ENCODE peak calls at places on chromosomes 5 and 9, in ten cellular contexts. One of them, this sample, is unnamed.

GRCh38 chr5:2206244-2207108 is 323.8 kb upstream of the IRX4 start:
- DNase-seq in cortex of kidney: no peak
- DNase-seq in AG08396: no peak
- DNase-seq in mesendoderm: peak; percentile 12
- DNase-seq in fibroblast of mammary gland: no peak
- DNase-seq in A549: no peak
- DNase-seq in hypothalamus: no peak
- DNase-seq in fibroblast of the conjunctiva: no peak
- DNase-seq in RWPE1: no peak
- DNase-seq in MV-4-11: no peak
- DNase-seq in this sample: no peak

GRCh38 chr5:81045389-81045807 is 85.2 kb downstream of the RASGRF2 start:
- DNase-seq in cortex of kidney: no peak
- DNase-seq in AG08396: no peak
- DNase-seq in mesendoderm: no peak
- DNase-seq in fibroblast of mammary gland: no peak
- DNase-seq in A549: no peak
- DNase-seq in hypothalamus: no peak
- DNase-seq in fibroblast of the conjunctiva: no peak
- DNase-seq in RWPE1: no peak
- DNase-seq in MV-4-11: no peak
- DNase-seq in this sample: no peak

GRCh38 chr5:98163796-98164493 is 609.5 kb upstream of the RGMB start:
- DNase-seq in cortex of kidney: no peak
- DNase-seq in AG08396: no peak
- DNase-seq in mesendoderm: no peak
- DNase-seq in fibroblast of mammary gland: peak; percentile 3
- DNase-seq in A549: no peak
- DNase-seq in hypothalamus: no peak
- DNase-seq in fibroblast of the conjunctiva: no peak
- DNase-seq in RWPE1: no peak
- DNase-seq in MV-4-11: no peak
- DNase-seq in this sample: no peak

GRCh38 chr9:2134391-2134790 is 119.2 kb downstream of the SMARCA2 start:
- DNase-seq in cortex of kidney: no peak
- DNase-seq in AG08396: peak; percentile 9
- DNase-seq in mesendoderm: peak; percentile 51
- DNase-seq in fibroblast of mammary gland: no peak
- DNase-seq in A549: no peak
- DNase-seq in hypothalamus: no peak
- DNase-seq in fibroblast of the conjunctiva: no peak
- DNase-seq in RWPE1: no peak
- DNase-seq in MV-4-11: no peak
- DNase-seq in this sample: no peak

GRCh38 chr5:81779125-81779934 is 28.4 kb upstream of the SSBP2 start:
- DNase-seq in cortex of kidney: no peak
- DNase-seq in AG08396: peak; percentile 19
- DNase-seq in mesendoderm: no peak
- DNase-seq in fibroblast of mammary gland: peak; percentile 48
- DNase-seq in A549: no peak
- DNase-seq in hypothalamus: peak; percentile 31
- DNase-seq in fibroblast of the conjunctiva: no peak
- DNase-seq in RWPE1: no peak
- DNase-seq in MV-4-11: peak; percentile 45
- DNase-seq in this sample: no peak

GRCh38 chr5:53378590-53379247 is 101.7 kb upstream of the FST start:
- DNase-seq in cortex of kidney: no peak
- DNase-seq in AG08396: peak; percentile 10
- DNase-seq in mesendoderm: no peak
- DNase-seq in fibroblast of mammary gland: peak; percentile 89
- DNase-seq in A549: no peak
- DNase-seq in hypothalamus: no peak
- DNase-seq in fibroblast of the conjunctiva: peak; percentile 43
- DNase-seq in RWPE1: peak; percentile 73
- DNase-seq in MV-4-11: peak; percentile 28
- DNase-seq in this sample: no peak

GRCh38 chr5:141192110-141192725 is at the start of gene PCDHB10:
- DNase-seq in cortex of kidney: no peak
- DNase-seq in AG08396: peak; percentile 64
- DNase-seq in mesendoderm: peak; percentile 78
- DNase-seq in fibroblast of mammary gland: peak; percentile 8
- DNase-seq in A549: no peak
- DNase-seq in hypothalamus: no peak
- DNase-seq in fibroblast of the conjunctiva: no peak
- DNase-seq in RWPE1: no peak
- DNase-seq in MV-4-11: peak; percentile 50
- DNase-seq in this sample: peak; percentile 82

GRCh38 chr9:106403081-106403480 is 459.9 kb upstream of the ZNF462 start:
- DNase-seq in cortex of kidney: no peak
- DNase-seq in AG08396: no peak
- DNase-seq in mesendoderm: peak; percentile 52
- DNase-seq in fibroblast of mammary gland: no peak
- DNase-seq in A549: no peak
- DNase-seq in hypothalamus: no peak
- DNase-seq in fibroblast of the conjunctiva: no peak
- DNase-seq in RWPE1: peak; percentile 30
- DNase-seq in MV-4-11: no peak
- DNase-seq in this sample: no peak

GRCh38 chr5:142962172-142962528 is 192.0 kb downstream of the ARHGAP26 start:
- DNase-seq in cortex of kidney: no peak
- DNase-seq in AG08396: no peak
- DNase-seq in mesendoderm: no peak
- DNase-seq in fibroblast of mammary gland: no peak
- DNase-seq in A549: no peak
- DNase-seq in hypothalamus: no peak
- DNase-seq in fibroblast of the conjunctiva: no peak
- DNase-seq in RWPE1: no peak
- DNase-seq in MV-4-11: no peak
- DNase-seq in this sample: no peak

GRCh38 chr5:175710361-175710760 is 52.5 kb downstream of the HRH2 start:
- DNase-seq in cortex of kidney: no peak
- DNase-seq in AG08396: no peak
- DNase-seq in mesendoderm: no peak
- DNase-seq in fibroblast of mammary gland: no peak
- DNase-seq in A549: no peak
- DNase-seq in hypothalamus: no peak
- DNase-seq in fibroblast of the conjunctiva: no peak
- DNase-seq in RWPE1: no peak
- DNase-seq in MV-4-11: no peak
- DNase-seq in this sample: no peak

GRCh38 chr5:17022296-17022695 is 86.2 kb upstream of the MYO10 start:
- DNase-seq in cortex of kidney: no peak
- DNase-seq in AG08396: no peak
- DNase-seq in mesendoderm: no peak
- DNase-seq in fibroblast of mammary gland: no peak
- DNase-seq in A549: no peak
- DNase-seq in hypothalamus: no peak
- DNase-seq in fibroblast of the conjunctiva: no peak
- DNase-seq in RWPE1: no peak
- DNase-seq in MV-4-11: peak; percentile 43
- DNase-seq in this sample: no peak

GRCh38 chr9:134957165-134957944 is 39.6 kb upstream of the FCN1 start:
- DNase-seq in cortex of kidney: no peak
- DNase-seq in AG08396: no peak
- DNase-seq in mesendoderm: no peak
- DNase-seq in fibroblast of mammary gland: no peak
- DNase-seq in A549: no peak
- DNase-seq in hypothalamus: no peak
- DNase-seq in fibroblast of the conjunctiva: no peak
- DNase-seq in RWPE1: no peak
- DNase-seq in MV-4-11: no peak
- DNase-seq in this sample: no peak

GRCh38 chr5:77255617-77256016 is 45.1 kb downstream of the PDE8B start:
- DNase-seq in cortex of kidney: no peak
- DNase-seq in AG08396: no peak
- DNase-seq in mesendoderm: no peak
- DNase-seq in fibroblast of mammary gland: no peak
- DNase-seq in A549: no peak
- DNase-seq in hypothalamus: no peak
- DNase-seq in fibroblast of the conjunctiva: no peak
- DNase-seq in RWPE1: no peak
- DNase-seq in MV-4-11: no peak
- DNase-seq in this sample: no peak